ENCODE peak calls at places on chromosome 10, in seven cellular contexts. X, N, I, E, K, W and A are unnamed samples.

GRCh38 chr10:3295501-3296005 is 123.0 kb upstream of the PITRM1 start:
- DNase-seq in X (no peak), N (no peak), I (no peak), E (no peak), K (no peak), W (no peak), A (no peak)

GRCh38 chr10:664248-664647 is 25.2 kb downstream of the DIP2C start:
- DNase-seq in X (no peak), N (no peak), I (peak; percentile 30), E (no peak), K (no peak), W (no peak), A (no peak)

GRCh38 chr10:111177379-111177778 is 100.5 kb downstream of the ADRA2A start:
- DNase-seq in X (no peak), N (no peak), I (no peak), E (no peak), K (no peak), W (no peak), A (no peak)

GRCh38 chr10:78555128-78555527 is 513.6 kb upstream of the ZMIZ1 start:
- DNase-seq in X (peak; percentile 24), N (no peak), I (no peak), E (no peak), K (no peak), W (no peak), A (no peak)

GRCh38 chr10:76115471-76116155 is 684.2 kb downstream of the LRMDA start:
- DNase-seq in X (no peak), N (no peak), I (no peak), E (no peak), K (no peak), W (no peak), A (no peak)

GRCh38 chr10:102119417-102120141 is 589 bp downstream of the LDB1 start:
- DNase-seq in X (no peak), N (peak; percentile 84), I (peak; percentile 73), E (no peak), K (peak; percentile 81), W (peak; percentile 59), A (no peak)

GRCh38 chr10:12252882-12253546 is 57.0 kb downstream of the CDC123 start:
- DNase-seq in X (no peak), N (no peak), I (peak; percentile 61), E (no peak), K (peak; percentile 21), W (no peak), A (no peak)

GRCh38 chr10:63773962-63774361 is 252.8 kb downstream of the REEP3 start:
- DNase-seq in X (no peak), N (no peak), I (no peak), E (no peak), K (no peak), W (no peak), A (no peak)

GRCh38 chr10:70619271-70620019 is 16.9 kb upstream of the PRF1 start:
- DNase-seq in X (no peak), N (no peak), I (no peak), E (no peak), K (peak; percentile 83), W (peak; percentile 64), A (peak; percentile 10)

GRCh38 chr10:24968349-24968748 is 15.9 kb upstream of the PRTFDC1 start:
- DNase-seq in X (no peak), N (no peak), I (no peak), E (no peak), K (no peak), W (no peak), A (no peak)

GRCh38 chr10:18333616-18334015 is 193.4 kb downstream of the CACNB2 start:
- DNase-seq in X (peak; percentile 2), N (no peak), I (no peak), E (no peak), K (no peak), W (no peak), A (no peak)

GRCh38 chr10:11163990-11164805 is 146.5 kb downstream of the CELF2 start:
- DNase-seq in X (no peak), N (no peak), I (peak; percentile 48), E (no peak), K (no peak), W (no peak), A (no peak)

GRCh38 chr10:14409247-14409646 is 78.5 kb upstream of the FRMD4A start:
- DNase-seq in X (no peak), N (no peak), I (no peak), E (no peak), K (no peak), W (no peak), A (no peak)

GRCh38 chr10:1847361-1847760 is 110.0 kb upstream of the ADARB2 start:
- DNase-seq in X (no peak), N (no peak), I (no peak), E (no peak), K (no peak), W (no peak), A (no peak)

GRCh38 chr10:33927347-33927746 is 592.9 kb upstream of the NRP1 start:
- DNase-seq in X (no peak), N (no peak), I (no peak), E (no peak), K (no peak), W (no peak), A (no peak)

GRCh38 chr10:70528726-70529362 is 50.3 kb downstream of the PALD1 start:
- DNase-seq in X (peak; percentile 34), N (peak; percentile 79), I (no peak), E (no peak), K (peak; percentile 69), W (peak; percentile 34), A (no peak)

GRCh38 chr10:119131512-119132240 is 27.8 kb downstream of the DENND10 start:
- DNase-seq in X (no peak), N (no peak), I (no peak), E (peak; percentile 45), K (no peak), W (no peak), A (no peak)

GRCh38 chr10:114073787-114074186 is 30.1 kb downstream of the ADRB1 start:
- DNase-seq in X (no peak), N (no peak), I (no peak), E (no peak), K (no peak), W (no peak), A (no peak)
- TF ChIP-seq SIN3A in X (no peak), N (no peak), I (no peak), E (no peak), K (no peak), W (no peak), A (no peak)

GRCh38 chr10:91017202-91017601 is 96.3 kb upstream of the ANKRD1 start:
- DNase-seq in X (no peak), N (no peak), I (no peak), E (no peak), K (no peak), W (no peak), A (no peak)
- TF ChIP-seq SIN3A in X (no peak), N (no peak), I (no peak), E (no peak), K (no peak), W (no peak), A (no peak)

DNA sequence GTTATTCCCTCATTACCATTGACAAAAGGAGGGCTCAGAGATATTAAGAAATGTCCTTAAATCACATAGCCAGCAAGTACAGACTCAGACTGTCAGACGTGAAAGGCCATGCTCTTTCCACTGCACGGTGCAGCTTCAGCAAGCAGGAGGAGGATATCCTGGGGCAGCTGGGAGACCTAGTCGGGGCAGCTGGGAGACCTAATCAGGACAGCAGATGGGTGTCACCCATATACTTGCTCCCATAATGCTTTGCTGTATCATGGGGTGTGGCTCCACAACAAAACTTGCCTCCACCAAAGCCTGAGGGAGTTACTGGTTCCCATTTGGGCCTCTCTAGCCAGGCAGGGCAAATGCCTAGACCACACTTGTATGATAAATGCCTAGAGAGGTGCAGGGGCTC is 55.4 kb downstream of the GRID1 start:
- DNase-seq in X (no peak), N (no peak), I (no peak), E (no peak), K (peak; percentile 34), W (no peak), A (no peak)
- TF ChIP-seq SIN3A in X (no peak), N (no peak), I (no peak), E (no peak), K (no peak), W (no peak), A (no peak)

DNA sequence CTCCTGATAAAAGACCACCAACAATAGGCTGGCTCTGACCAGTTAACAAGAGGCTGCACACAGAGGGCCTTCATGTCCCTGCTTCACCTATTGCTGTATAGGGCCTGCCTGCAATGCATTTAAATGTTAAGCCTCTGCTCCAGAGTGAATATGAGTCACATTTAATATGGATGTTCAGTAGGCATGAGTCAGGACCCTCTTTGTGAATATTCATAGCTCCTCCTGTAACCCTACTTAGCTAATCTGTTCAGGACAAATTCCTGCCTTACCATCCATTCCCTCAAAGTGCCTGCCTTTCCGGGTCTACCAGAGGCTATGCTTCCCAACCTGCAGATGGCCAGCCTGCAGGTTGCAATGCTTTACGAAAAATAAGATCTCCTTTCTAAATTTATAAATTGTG is 32.5 kb downstream of the ARHGAP22 start:
- DNase-seq in X (no peak), N (no peak), I (no peak), E (no peak), K (no peak), W (no peak), A (no peak)
- TF ChIP-seq SIN3A in X (no peak), N (no peak), I (no peak), E (no peak), K (no peak), W (no peak), A (no peak)

DNA sequence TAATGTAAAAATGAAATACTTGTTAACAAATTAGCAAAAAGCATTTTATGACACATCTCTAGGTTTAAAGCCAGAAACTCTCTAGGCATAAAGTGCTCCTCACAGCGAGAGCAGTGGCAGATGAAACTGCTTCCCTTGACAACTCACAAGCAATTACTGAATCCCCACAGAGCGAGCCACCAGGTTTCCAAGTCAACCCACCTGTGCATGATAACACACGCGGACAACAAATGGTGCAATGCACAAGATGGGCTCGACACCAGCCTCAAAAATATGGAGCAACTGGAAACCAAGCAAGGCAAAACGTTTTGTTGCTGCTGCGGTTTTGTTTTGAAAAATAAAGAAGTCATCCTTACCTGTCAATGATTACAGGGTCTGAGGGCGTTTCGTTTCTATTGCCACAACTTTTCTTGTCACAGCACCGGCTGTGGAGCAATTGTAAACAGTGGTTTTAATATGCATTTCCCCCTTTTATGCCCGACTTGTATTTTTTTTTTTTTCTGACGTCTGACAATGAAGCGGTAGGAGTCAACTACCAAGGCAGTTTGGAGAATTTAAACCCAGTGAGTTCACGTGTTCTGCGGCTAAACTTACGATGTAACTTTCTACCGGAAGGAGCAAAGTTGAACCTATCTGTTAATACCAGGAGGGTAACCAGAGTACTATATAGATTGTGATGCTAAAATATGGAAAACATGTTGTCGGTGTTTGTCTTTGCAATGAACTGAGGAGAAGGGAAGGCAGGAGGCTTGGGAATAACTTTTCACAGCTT is 7.0 kb downstream of the EBF3 start:
- DNase-seq in X (no peak), N (no peak), I (no peak), E (no peak), K (no peak), W (no peak), A (no peak)
- TF ChIP-seq SIN3A in X (no peak), N (no peak), I (no peak), E (no peak), K (no peak), W (no peak), A (no peak)

GRCh38 chr10:124648738-124649137 is 95.4 kb downstream of the FAM53B start:
- DNase-seq in X (no peak), N (peak; percentile 94), I (no peak), E (peak; percentile 33), K (peak; percentile 60), W (no peak), A (no peak)
- TF ChIP-seq SIN3A in X (no peak), N (no peak), I (no peak), E (no peak), K (no peak), W (no peak), A (no peak)

GRCh38 chr10:43128958-43129706 is 9.1 kb upstream of the CSGALNACT2 start:
- DNase-seq in X (no peak), N (peak; percentile 32), I (peak; percentile 27), E (no peak), K (peak; percentile 64), W (peak; percentile 23), A (no peak)
- TF ChIP-seq SIN3A in X (no peak), N (no peak), I (no peak), E (no peak), K (no peak), W (no peak), A (no peak)